ENCODE peak calls at places on chromosomes 5 and 9, in six cellular contexts. D is GDM1; B is iPS DF 19.7; H is activated T-helper 1 cell treated with anti-CD3 and anti-CD28 coated beads, Interleukin-12 subunit alpha, Interleukin-12 subunit beta, Interleukin-2, Interleukin-4 antibody, amounts not matched to agents 30 ng/mL and 10 ng/mL and 1 ng/mL, durations not matched to agents 14 hours and 24 hours and 36 hours; Y is ureter; Z is GM10248. U is an unnamed sample.

GRCh38 chr5:67983251-67983941 is 232.2 kb upstream of the PIK3R1 start:
- DNase-seq in D (no peak), B (no peak), H (no peak), Y (no peak), Z (no peak), U (no peak)

GRCh38 chr5:154276236-154276792 is 85.8 kb downstream of the GALNT10 start:
- DNase-seq in D (no peak), B (no peak), H (no peak), Y (no peak), Z (no peak), U (no peak)

GRCh38 chr9:75432386-75432785 is 344.1 kb downstream of the OSTF1 start:
- DNase-seq in D (no peak), B (no peak), H (no peak), Y (no peak), Z (no peak), U (no peak)

GRCh38 chr9:133126697-133127339 is 5.8 kb upstream of the RALGDS start:
- DNase-seq in D (no peak), B (no peak), H (no peak), Y (no peak), Z (no peak), U (no peak)

GRCh38 chr5:171776747-171777419 is 8.7 kb upstream of the SMIM23 start:
- DNase-seq in D (no peak), B (no peak), H (no peak), Y (no peak), Z (no peak), U (no peak)

GRCh38 chr9:38281196-38281595 is 111.3 kb upstream of the ALDH1B1 start:
- DNase-seq in D (no peak), B (no peak), H (no peak), Y (no peak), Z (no peak), U (no peak)

GRCh38 chr5:181281077-181281983 is 20.4 kb upstream of the TRIM52 start:
- DNase-seq in D (no peak), B (no peak), H (no peak), Y (no peak), Z (no peak), U (no peak)

GRCh38 chr5:129899454-129899853 is 4.8 kb upstream of the CHSY3 start:
- DNase-seq in D (no peak), B (no peak), H (no peak), Y (no peak), Z (no peak), U (no peak)

GRCh38 chr5:98774192-98775046 is 956 bp downstream of the RGMB start:
- DNase-seq in D (no peak), B (no peak), H (peak), Y (peak), Z (peak), U (no peak)

GRCh38 chr5:56155085-56155484 is 78.0 kb downstream of the ANKRD55 start:
- DNase-seq in D (peak), B (no peak), H (no peak), Y (no peak), Z (no peak), U (no peak)

GRCh38 chr5:84564311-84564710 is 179.6 kb upstream of the EDIL3 start:
- DNase-seq in D (no peak), B (no peak), H (no peak), Y (no peak), Z (no peak), U (no peak)

GRCh38 chr5:143781993-143782520 is 29.9 kb upstream of the HMHB1 start:
- DNase-seq in D (no peak), B (no peak), H (no peak), Y (no peak), Z (no peak), U (no peak)

GRCh38 chr9:135334953-135335460 is 144.6 kb upstream of the PPP1R26 start:
- DNase-seq in D (no peak), B (no peak), H (no peak), Y (peak), Z (no peak), U (no peak)

GRCh38 chr5:149581931-149582768 is 852 bp downstream of the ARHGEF37 start:
- DNase-seq in D (no peak), B (no peak), H (no peak), Y (no peak), Z (no peak), U (no peak)

GRCh38 chr5:170747851-170748250 is 35.7 kb upstream of the GABRP start:
- DNase-seq in D (no peak), B (no peak), H (no peak), Y (peak), Z (peak), U (no peak)